ENCODE peak calls at places on chromosomes 5 and 9, in five cellular contexts. X is fibroblast of mammary gland, S is esophagus squamous epithelium, B is heart left ventricle, C is body of pancreas. M is an unnamed sample.

GRCh38 chr9:101481296-101481695 is 45.7 kb upstream of the ALDOB start:
- DNase-seq in C (no peak), B (no peak), S (no peak), X (no peak), M (no peak)

GRCh38 chr5:60445427-60445826 is 254.5 kb downstream of the DEPDC1B start:
- DNase-seq in S (no peak), B (no peak), C (no peak), X (no peak), M (no peak)

GRCh38 chr5:132559661-132560060 is 2.9 kb downstream of the RAD50 start:
- DNase-seq in S (no peak), X (no peak), C (no peak), B (no peak), M (no peak)

GRCh38 chr5:107783551-107783950 is 112.8 kb upstream of the EFNA5 start:
- DNase-seq in S (no peak), C (no peak), X (no peak), B (no peak), M (no peak)

GRCh38 chr5:173969167-173970049 is 19.6 kb upstream of the C5orf47 start:
- DNase-seq in S (no peak), C (no peak), X (peak), B (no peak), M (no peak)

GRCh38 chr9:16671591-16672137 is 198.8 kb downstream of the BNC2 start:
- DNase-seq in X (peak), S (no peak), B (no peak), C (no peak), M (peak)

GRCh38 chr5:31554552-31554951 is 22.5 kb downstream of the C5orf22 start:
- DNase-seq in X (peak), B (no peak), S (no peak), C (no peak), M (no peak)

GRCh38 chr9:137294091-137294683 is 7.9 kb downstream of the NRARP start:
- DNase-seq in C (peak), S (no peak), B (no peak), X (peak), M (no peak)

GRCh38 chr5:91381774-91382492 is 1.2 kb downstream of the ARRDC3 start:
- DNase-seq in X (peak), C (peak), S (peak), B (peak), M (peak)

GRCh38 chr5:35345222-35345621 is 114.9 kb upstream of the PRLR start:
- DNase-seq in B (no peak), C (no peak), S (no peak), X (peak), M (no peak)

GRCh38 chr9:437066-438015 is 222.7 kb downstream of the DOCK8 start:
- DNase-seq in B (no peak), S (no peak), C (no peak), X (peak), M (peak)

GRCh38 chr5:31197183-31197582 is 3.7 kb downstream of the CDH6 start:
- DNase-seq in X (no peak), S (no peak), B (no peak), C (no peak), M (peak)

GRCh38 chr9:136410500-136411287 is at the start of the genes ENTR1 and PMPCA:
- DNase-seq in S (no peak), C (peak), X (peak), B (peak), M (peak)

GRCh38 chr5:160357861-160358411 is 12.5 kb downstream of the C1QTNF2 start:
- DNase-seq in C (no peak), S (no peak), B (no peak), X (no peak), M (no peak)

GRCh38 chr9:70873506-70873905 is 247.9 kb downstream of the TRPM3 start:
- DNase-seq in C (no peak), B (no peak), X (peak), S (no peak), M (no peak)

GRCh38 chr5:59422026-59422941 is 471.2 kb downstream of the PDE4D start:
- DNase-seq in B (no peak), S (no peak), X (no peak), C (no peak), M (no peak)

GRCh38 chr9:34501372-34501771 is 21.4 kb downstream of the ENHO start:
- DNase-seq in S (no peak), C (no peak), X (no peak), B (no peak), M (no peak)

GRCh38 chr9:469672-470040 is 255.0 kb downstream of the DOCK8 start:
- DNase-seq in C (no peak), S (no peak), X (no peak), B (no peak), M (no peak)

GRCh38 chr9:109859447-109859846 is 79.4 kb downstream of the PALM2AKAP2 start:
- DNase-seq in X (no peak), C (no peak), S (no peak), B (no peak), M (no peak)

GRCh38 chr9:111502506-111502905 is 18.3 kb upstream of the ECPAS start:
- DNase-seq in X (no peak), C (no peak), B (no peak), S (no peak), M (no peak)

GRCh38 chr5:58412081-58412480 is 47.8 kb downstream of the PLK2 start:
- DNase-seq in B (no peak), X (no peak), S (no peak), C (no peak), M (no peak)

GRCh38 chr9:35538361-35539234 is 48.7 kb downstream of the RUSC2 start:
- DNase-seq in B (peak), S (no peak), X (peak), C (no peak), M (no peak)

GRCh38 chr5:100901851-100902341 is 1.2 kb downstream of the ST8SIA4 start:
- DNase-seq in B (no peak), X (no peak), S (peak), C (no peak), M (no peak)
- TF ChIP-seq CTCF in B (no peak), X (no peak), S (no peak), C (no peak), M (no peak)

GRCh38 chr9:26152350-26152749 is 474.1 kb upstream of the TUSC1 start:
- DNase-seq in C (no peak), X (no peak), B (no peak), S (no peak), M (no peak)
- H3K4me3 ChIP-seq in C (no peak), X (no peak), B (no peak), S (no peak), M (no peak)

GRCh38 chr9:91778031-91778430 is 172.0 kb downstream of the ROR2 start:
- DNase-seq in C (no peak), B (no peak), X (peak), S (no peak), M (no peak)

GRCh38 chr9:91776409-91777365 is 173.3 kb downstream of the ROR2 start:
- DNase-seq in X (peak), B (no peak), C (no peak), S (no peak), M (peak)

GRCh38 chr9:91775011-91775707 is 174.9 kb downstream of the ROR2 start:
- DNase-seq in B (peak), S (no peak), X (peak), C (peak), M (no peak)

GRCh38 chr9:91777437-91777836 is 172.6 kb downstream of the ROR2 start:
- DNase-seq in S (no peak), X (peak), B (no peak), C (no peak), M (peak)

GRCh38 chr9:91775708-91776028 is 174.4 kb downstream of the ROR2 start:
- DNase-seq in S (no peak), B (no peak), C (no peak), X (no peak), M (no peak)
- TF ChIP-seq CTCF in S (no peak), B (no peak), C (no peak), X (no peak), M (no peak)

DNA sequence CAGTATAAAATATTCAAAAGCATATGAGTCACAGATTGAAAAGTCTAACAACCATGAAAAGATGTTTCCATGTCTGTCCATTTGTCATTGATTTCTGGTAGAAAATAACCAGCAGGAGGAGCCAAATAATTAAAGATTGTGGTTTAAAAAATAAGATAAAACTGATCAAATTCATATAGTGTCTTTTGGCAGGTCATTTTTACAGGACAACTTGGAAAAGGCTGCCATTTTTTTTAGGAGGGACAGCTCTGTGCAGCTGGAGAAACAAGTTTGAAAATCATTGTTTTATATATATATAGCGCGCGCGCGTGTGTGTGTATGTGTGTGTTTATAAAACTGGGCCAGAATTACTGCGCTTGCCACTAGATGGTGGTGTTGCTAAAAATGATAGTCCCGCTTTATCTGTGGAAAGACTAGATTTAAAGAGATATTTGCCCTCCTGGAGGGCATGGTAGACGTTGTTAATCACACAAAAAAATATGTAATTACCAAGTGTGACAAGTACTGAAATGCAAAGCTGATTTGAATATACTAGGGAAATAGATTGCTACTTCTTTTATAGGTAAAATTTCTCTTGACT is 1.3 kb upstream of the TRMO start:
- DNase-seq in S (peak), B (peak), C (peak), X (peak), M (no peak)
- H3K4me3 ChIP-seq in S (peak), B (peak), C (no peak), X (peak), M (no peak)

GRCh38 chr9:128206484-128206883 is 3.3 kb downstream of the DNM1 start:
- DNase-seq in X (no peak), S (no peak), B (no peak), C (no peak), M (no peak)

GRCh38 chr9:128203842-128204551 is 818 bp downstream of the DNM1 start:
- DNase-seq in S (no peak), B (no peak), X (no peak), C (no peak), M (no peak)

GRCh38 chr9:128205296-128205944 is 2.2 kb downstream of the DNM1 start:
- DNase-seq in B (no peak), X (no peak), C (no peak), S (no peak), M (no peak)

GRCh38 chr9:128203024-128203841 is at the start of gene DNM1:
- DNase-seq in B (peak), S (no peak), X (peak), C (peak), M (no peak)

GRCh38 chr9:128204858-128205257 is 1.7 kb downstream of the DNM1 start:
- DNase-seq in C (no peak), S (no peak), X (no peak), B (no peak), M (no peak)
- TF ChIP-seq CTCF in C (no peak), S (no peak), X (no peak), B (no peak), M (no peak)

GRCh38 chr9:114017741-114018715 is 60.1 kb downstream of the AMBP start:
- DNase-seq in B (no peak), C (no peak), S (no peak), X (no peak), M (no peak)
- H3K4me3 ChIP-seq in B (no peak), C (no peak), S (no peak), X (no peak), M (no peak)

GRCh38 chr5:127299678-127300077 is 9.1 kb downstream of the MEGF10 start:
- DNase-seq in B (no peak), S (no peak), C (no peak), X (peak), M (no peak)
- TF ChIP-seq CTCF in B (no peak), S (no peak), C (no peak), X (no peak), M (no peak)

GRCh38 chr9:87527211-87527916 is 29.7 kb downstream of the DAPK1 start:
- DNase-seq in B (no peak), C (no peak), S (no peak), X (no peak), M (no peak)
- H3K4me3 ChIP-seq in B (no peak), C (no peak), S (no peak), X (no peak), M (no peak)

M was measured in AG09309.